ENCODE peak calls at places on chromosome 6, in five cellular contexts. X, V, M, G and P are unnamed samples.

GRCh38 chr6:19879663-19880062 is 42.5 kb downstream of the ID4 start:
- DNase-seq in M (no peak), G (no peak), V (no peak), X (no peak), P (no peak)

GRCh38 chr6:123016431-123017110 is 20.5 kb downstream of the CLVS2 start:
- DNase-seq in M (no peak), X (no peak), V (no peak), G (no peak), P (no peak)

GRCh38 chr6:106973018-106973840 is 1.3 kb downstream of the CD24 start:
- DNase-seq in G (no peak), X (peak; percentile 49), V (no peak), M (peak; percentile 45), P (no peak)

GRCh38 chr6:125294925-125295324 is 6.8 kb downstream of the HDDC2 start:
- DNase-seq in M (no peak), X (no peak), G (no peak), V (no peak), P (no peak)

GRCh38 chr6:129844118-129844891 is 16.8 kb downstream of the TMEM244 start:
- DNase-seq in V (no peak), X (peak; percentile 24), M (no peak), G (no peak), P (no peak)

GRCh38 chr6:83190596-83190995 is 2.5 kb downstream of the PGM3 start:
- DNase-seq in X (peak; percentile 54), M (no peak), G (no peak), V (no peak), P (no peak)

GRCh38 chr6:72865467-72865866 is 243.6 kb downstream of the KCNQ5 start:
- DNase-seq in X (no peak), V (no peak), G (no peak), M (no peak), P (no peak)

GRCh38 chr6:144580771-144581170 is 295.6 kb downstream of the UTRN start:
- DNase-seq in M (no peak), V (no peak), G (no peak), X (no peak), P (no peak)

GRCh38 chr6:114167583-114168576 is 174.9 kb downstream of the HS3ST5 start:
- DNase-seq in V (no peak), G (no peak), X (no peak), M (no peak), P (no peak)

GRCh38 chr6:37741757-37742400 is 44.2 kb upstream of the MDGA1 start:
- DNase-seq in M (peak; percentile 35), V (no peak), X (peak; percentile 41), G (no peak), P (no peak)

GRCh38 chr6:30263734-30264133 is 50.5 kb upstream of the TRIM26 start:
- DNase-seq in M (no peak), G (no peak), X (peak; percentile 11), V (no peak), P (no peak)

GRCh38 chr6:56335733-56336132 is 88.4 kb upstream of the COL21A1 start:
- DNase-seq in V (no peak), M (no peak), G (peak; percentile 56), X (no peak), P (no peak)

GRCh38 chr6:150004783-150005717 is 20.3 kb downstream of the RAET1L start:
- DNase-seq in X (peak; percentile 94), G (peak; percentile 67), V (peak; percentile 51), M (peak; percentile 95), P (peak; percentile 91)

GRCh38 chr6:54654376-54654775 is 192.2 kb upstream of the FAM83B start:
- DNase-seq in G (no peak), X (no peak), M (no peak), V (no peak), P (no peak)

GRCh38 chr6:148747493-148748160 is 797 bp downstream of the UST start:
- DNase-seq in X (peak; percentile 69), G (no peak), M (peak; percentile 64), V (no peak), P (peak; percentile 20)

GRCh38 chr6:133550026-133550425 is 308.9 kb downstream of the EYA4 start:
- DNase-seq in X (no peak), M (no peak), G (no peak), V (no peak), P (no peak)

GRCh38 chr6:80165143-80165542 is 58.7 kb downstream of the BCKDHB start:
- DNase-seq in M (no peak), X (no peak), G (no peak), V (no peak), P (no peak)

GRCh38 chr6:39313526-39314272 is 520 bp downstream of the KCNK17 start:
- DNase-seq in X (peak; percentile 31), G (no peak), V (no peak), M (no peak), P (no peak)

GRCh38 chr6:11509471-11509870 is 28.1 kb upstream of the TMEM170B start:
- DNase-seq in G (no peak), M (no peak), X (no peak), V (no peak), P (no peak)

GRCh38 chr6:109672204-109672603 is 18.8 kb downstream of the AK9 start:
- DNase-seq in X (no peak), V (no peak), G (no peak), M (no peak), P (no peak)

GRCh38 chr6:155832596-155832995 is 377.0 kb upstream of the NOX3 start:
- DNase-seq in X (no peak), G (peak; percentile 43), V (no peak), M (no peak), P (no peak)

DNA sequence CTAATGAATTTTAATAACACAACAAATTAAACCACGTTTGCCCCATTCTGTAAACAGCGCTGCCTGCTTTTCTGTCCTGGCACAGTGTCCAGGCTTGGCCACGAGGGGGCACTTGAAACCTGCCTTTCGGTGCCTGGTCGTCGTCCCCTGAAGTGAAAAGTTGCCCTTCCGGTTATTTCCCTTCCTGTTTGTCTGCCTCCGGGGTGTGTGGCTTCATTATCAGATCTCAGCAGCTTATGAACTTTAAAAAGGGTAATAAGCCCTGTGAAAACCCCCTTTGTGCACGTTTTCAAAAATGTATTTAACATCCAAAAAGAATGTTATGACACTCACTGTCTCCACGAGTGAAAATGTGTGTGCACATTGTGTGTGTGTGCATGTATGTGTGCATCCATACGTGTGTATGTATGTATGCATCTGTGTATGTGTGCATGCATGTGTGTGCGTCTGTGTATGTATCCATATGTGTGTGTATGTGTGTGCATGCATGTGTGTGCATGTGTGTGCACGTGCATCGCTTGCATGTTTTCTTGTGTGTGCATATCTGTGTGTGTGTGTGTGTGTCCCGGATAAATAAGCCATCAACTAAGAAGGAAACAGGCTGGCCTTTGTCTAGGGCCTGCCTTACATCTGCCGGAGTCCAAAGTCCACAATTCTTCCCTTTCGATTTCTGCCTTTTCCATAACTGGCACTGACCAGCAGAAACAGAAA is 358.4 kb downstream of the THBS2 start:
- DNase-seq in X (peak; percentile 91), G (peak; percentile 36), M (peak; percentile 81), V (no peak), P (peak; percentile 83)
- H3K4me3 ChIP-seq in X (no peak overlapping the region), G (no peak overlapping the region), M (peak overlapping the region; percentile 31), V (peak overlapping the region; percentile 21), P (peak overlapping the region; percentile 56)

DNA sequence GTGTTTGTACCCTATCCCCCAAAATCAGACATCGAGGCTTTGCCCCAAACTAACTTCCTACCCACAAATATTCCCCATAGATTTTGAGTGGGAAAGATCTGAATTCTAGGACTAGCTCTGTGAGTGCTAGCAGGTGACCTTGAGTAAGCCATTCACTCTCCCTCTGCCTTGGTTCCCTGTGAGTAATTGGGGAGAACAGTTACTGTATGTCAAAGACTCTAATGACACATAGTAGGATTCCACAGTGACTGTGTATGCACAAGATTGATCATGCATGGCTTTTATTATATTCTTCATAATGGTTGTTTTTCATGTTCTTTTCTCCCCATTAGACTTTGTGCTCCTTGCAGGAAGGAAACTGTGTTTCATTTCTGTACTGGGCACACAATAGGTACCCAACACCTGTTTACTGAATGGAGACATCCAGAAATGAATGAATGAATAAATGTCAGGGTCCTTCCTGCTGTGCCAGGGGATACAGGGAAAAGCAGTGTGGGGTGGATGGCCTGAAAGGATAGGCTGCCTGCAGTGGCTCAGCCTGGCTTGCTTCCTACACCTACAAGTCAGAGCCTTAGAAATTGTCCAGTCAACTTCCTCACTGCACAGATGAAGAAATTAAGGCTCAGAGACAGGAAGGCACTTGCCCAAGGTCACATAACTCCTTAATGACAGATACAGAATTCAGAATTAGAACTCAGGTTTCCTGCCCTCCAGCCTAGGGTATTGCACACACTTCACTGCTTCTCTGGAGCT is 906 bp upstream of the TMEM151B start:
- DNase-seq in V (no peak), M (no peak), G (no peak), X (no peak), P (no peak)
- H3K4me3 ChIP-seq in V (no peak overlapping the region), M (no peak overlapping the region), G (no peak overlapping the region), X (no peak overlapping the region), P (no peak overlapping the region)

DNA sequence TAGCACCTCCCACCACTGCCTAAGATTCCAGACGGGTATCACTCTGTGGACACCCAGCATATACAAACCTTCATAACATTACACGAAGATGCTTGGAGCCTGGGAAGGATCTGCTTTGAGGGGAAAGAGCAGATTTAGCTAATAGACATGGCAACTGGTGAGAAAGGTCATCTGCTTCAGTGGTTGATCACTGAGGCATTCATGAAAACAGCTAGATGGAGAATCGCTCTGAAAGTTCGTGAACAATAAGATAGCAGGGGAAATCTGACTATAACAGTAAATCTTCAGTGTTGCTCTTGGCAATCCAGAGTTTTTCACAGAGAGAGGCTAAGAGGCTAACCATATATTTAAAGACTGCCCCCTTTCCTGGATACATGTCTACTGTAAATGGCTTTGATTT is 245.3 kb downstream of the FARS2 start:
- DNase-seq in M (no peak), G (no peak), X (no peak), V (no peak), P (no peak)
- H3K4me3 ChIP-seq in M (no peak overlapping the region), G (no peak overlapping the region), X (no peak overlapping the region), V (no peak overlapping the region), P (no peak overlapping the region)

GRCh38 chr6:142884214-142885035 is 60.6 kb downstream of the HIVEP2 start:
- DNase-seq in X (no peak), G (no peak), V (no peak), M (no peak), P (no peak)
- H3K4me3 ChIP-seq in X (no peak overlapping the region), G (peak overlapping the region; percentile 49), V (peak overlapping the region; percentile 75), M (peak overlapping the region; percentile 29), P (peak overlapping the region; percentile 95)

GRCh38 chr6:28280595-28281287 is 631 bp upstream of the PGBD1 start:
- DNase-seq in G (no peak), X (no peak), M (no peak), V (no peak), P (no peak)
- H3K4me3 ChIP-seq in G (peak overlapping the region; percentile 86), X (peak overlapping the region; percentile 94), M (peak overlapping the region; percentile 77), V (peak overlapping the region; percentile 78), P (no peak overlapping the region)

GRCh38 chr6:34526241-34526972 is 29.7 kb downstream of the SPDEF start:
- DNase-seq in X (no peak), M (no peak), G (no peak), V (no peak), P (no peak)
- H3K4me3 ChIP-seq in X (no peak overlapping the region), M (peak overlapping the region; percentile 33), G (peak overlapping the region; percentile 46), V (peak overlapping the region; percentile 61), P (peak overlapping the region; percentile 62)